ENCODE peak calls at places on chromosomes 16 and 17, in four cellular contexts. Y is K562, T is GM12878, S is HepG2. C is an unnamed sample.

GRCh38 chr16:57759541-57760356 is 24.2 kb downstream of the KATNB1 start:
- DNase-seq in S (no peak), T (no peak), Y (no peak), C (no peak)

GRCh38 chr16:89314357-89314756 is 96.9 kb downstream of the ZNF778 start:
- DNase-seq in T (no peak), Y (no peak), S (no peak), C (no peak)

GRCh38 chr16:19346335-19346922 is 60.9 kb downstream of the CLEC19A start:
- DNase-seq in T (no peak), S (no peak), Y (no peak), C (no peak)

GRCh38 chr17:1996243-1997145 is 28.6 kb downstream of the RTN4RL1 start:
- DNase-seq in S (no peak), Y (no peak), T (no peak), C (no peak)

GRCh38 chr16:23504076-23504452 is 6.2 kb downstream of the GGA2 start:
- DNase-seq in T (no peak), S (no peak), Y (no peak), C (no peak)

GRCh38 chr17:81510798-81511549 is 1.6 kb downstream of the ACTG1 start:
- DNase-seq in T (no peak), S (no peak), Y (no peak), C (no peak)

GRCh38 chr17:36856921-36857381 is 80.3 kb upstream of the LHX1 start:
- DNase-seq in T (no peak), S (no peak), Y (no peak), C (no peak)

GRCh38 chr17:55273579-55274370 is 9.0 kb downstream of the HLF start:
- DNase-seq in S (no peak), Y (no peak), T (no peak), C (no peak)

GRCh38 chr16:57892041-57892440 is 78.9 kb downstream of the CNGB1 start:
- DNase-seq in S (peak), T (no peak), Y (no peak), C (no peak)

GRCh38 chr16:68399456-68399855 is 48.9 kb downstream of the SMPD3 start:
- DNase-seq in T (no peak), Y (peak), S (no peak), C (no peak)

GRCh38 chr16:66250686-66251405 is 115.6 kb upstream of the CDH5 start:
- DNase-seq in Y (no peak), S (no peak), T (no peak), C (no peak)

GRCh38 chr16:89297870-89298545 is 80.5 kb downstream of the ZNF778 start:
- DNase-seq in T (no peak), Y (no peak), S (no peak), C (no peak)

GRCh38 chr16:50631249-50631984 is 49.7 kb downstream of the SNX20 start:
- DNase-seq in T (no peak), Y (no peak), S (no peak), C (no peak)

GRCh38 chr16:85676466-85676865 is 12.3 kb downstream of the GINS2 start:
- DNase-seq in Y (no peak), T (no peak), S (no peak), C (no peak)

GRCh38 chr16:22373662-22374310 is 633 bp downstream of the CDR2 start:
- DNase-seq in S (no peak), Y (peak), T (no peak), C (peak)

GRCh38 chr16:87789437-87790277 is 23.9 kb upstream of the KLHDC4 start:
- DNase-seq in S (peak), Y (no peak), T (no peak), C (no peak)

GRCh38 chr17:79231766-79232287 is 157.2 kb downstream of the ENGASE start:
- DNase-seq in T (no peak), S (no peak), Y (no peak), C (no peak)

GRCh38 chr17:64213995-64214507 is 49.0 kb downstream of the TEX2 start:
- DNase-seq in Y (peak), T (no peak), S (no peak), C (peak)

GRCh38 chr17:992933-993332 is 4.0 kb upstream of the TIMM22 start:
- DNase-seq in S (no peak), T (no peak), Y (no peak), C (no peak)

GRCh38 chr17:31627960-31628359 is 231.1 kb downstream of the COPRS start:
- DNase-seq in T (no peak), Y (no peak), S (no peak), C (no peak)

GRCh38 chr16:85483424-85483823 is 129.7 kb upstream of the GSE1 start:
- DNase-seq in T (no peak), S (no peak), Y (no peak), C (no peak)

GRCh38 chr16:71426069-71426879 is 15.6 kb downstream of the TLE7 start:
- DNase-seq in T (peak), Y (peak), S (peak), C (peak)

GRCh38 chr17:44757918-44758413 is 822 bp upstream of the ADAM11 start:
- DNase-seq in T (no peak), S (no peak), Y (no peak), C (no peak)

GRCh38 chr16:57304169-57305061 is 19.9 kb upstream of the PLLP start:
- DNase-seq in T (peak), S (peak), Y (no peak), C (no peak)

GRCh38 chr17:30323262-30323894 is 10.5 kb downstream of the TMIGD1 start:
- DNase-seq in S (no peak), T (no peak), Y (no peak), C (no peak)
- TF ChIP-seq FOXK2 in S (no peak), T (no peak), Y (no peak), C (no peak)

GRCh38 chr17:51617876-51618455 is 357.6 kb downstream of the UTP18 start:
- DNase-seq in Y (no peak), S (no peak), T (no peak), C (no peak)
- TF ChIP-seq FOXK2 in Y (no peak), S (no peak), T (no peak), C (no peak)

DNA sequence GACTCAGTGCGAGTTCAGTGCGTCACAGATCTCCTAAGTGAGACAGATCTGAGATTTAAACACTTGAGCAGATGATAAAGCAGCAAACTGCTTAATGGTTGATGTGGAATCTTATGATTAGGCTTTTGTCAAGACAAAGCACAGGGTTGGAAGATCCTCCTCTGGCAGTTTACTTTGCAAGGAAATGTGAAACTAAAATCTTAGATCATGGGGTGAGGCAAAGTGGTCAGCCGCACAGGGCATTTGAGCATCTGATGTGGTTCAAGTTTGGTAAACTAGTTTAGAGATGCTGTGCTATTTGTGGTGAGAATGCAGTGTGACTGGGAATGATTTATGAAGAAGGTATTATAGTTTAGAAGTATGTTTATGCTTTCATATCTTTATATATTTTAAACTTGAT is 138.0 kb downstream of the TRIM37 start:
- DNase-seq in S (no peak), Y (no peak), T (no peak), C (no peak)
- TF ChIP-seq FOXK2 in S (no peak), Y (no peak), T (no peak), C (no peak)

GRCh38 chr16:54651440-54651839 is 279.2 kb upstream of the IRX5 start:
- DNase-seq in Y (no peak), T (no peak), S (no peak), C (no peak)

GRCh38 chr16:54654429-54654828 is 276.2 kb upstream of the IRX5 start:
- DNase-seq in Y (no peak), T (no peak), S (no peak), C (peak)

GRCh38 chr16:54649846-54650245 is 280.8 kb upstream of the IRX5 start:
- DNase-seq in Y (no peak), T (no peak), S (no peak), C (no peak)

GRCh38 chr16:54655171-54655590 is 275.5 kb upstream of the IRX5 start:
- DNase-seq in S (no peak), T (no peak), Y (no peak), C (peak)

DNA sequence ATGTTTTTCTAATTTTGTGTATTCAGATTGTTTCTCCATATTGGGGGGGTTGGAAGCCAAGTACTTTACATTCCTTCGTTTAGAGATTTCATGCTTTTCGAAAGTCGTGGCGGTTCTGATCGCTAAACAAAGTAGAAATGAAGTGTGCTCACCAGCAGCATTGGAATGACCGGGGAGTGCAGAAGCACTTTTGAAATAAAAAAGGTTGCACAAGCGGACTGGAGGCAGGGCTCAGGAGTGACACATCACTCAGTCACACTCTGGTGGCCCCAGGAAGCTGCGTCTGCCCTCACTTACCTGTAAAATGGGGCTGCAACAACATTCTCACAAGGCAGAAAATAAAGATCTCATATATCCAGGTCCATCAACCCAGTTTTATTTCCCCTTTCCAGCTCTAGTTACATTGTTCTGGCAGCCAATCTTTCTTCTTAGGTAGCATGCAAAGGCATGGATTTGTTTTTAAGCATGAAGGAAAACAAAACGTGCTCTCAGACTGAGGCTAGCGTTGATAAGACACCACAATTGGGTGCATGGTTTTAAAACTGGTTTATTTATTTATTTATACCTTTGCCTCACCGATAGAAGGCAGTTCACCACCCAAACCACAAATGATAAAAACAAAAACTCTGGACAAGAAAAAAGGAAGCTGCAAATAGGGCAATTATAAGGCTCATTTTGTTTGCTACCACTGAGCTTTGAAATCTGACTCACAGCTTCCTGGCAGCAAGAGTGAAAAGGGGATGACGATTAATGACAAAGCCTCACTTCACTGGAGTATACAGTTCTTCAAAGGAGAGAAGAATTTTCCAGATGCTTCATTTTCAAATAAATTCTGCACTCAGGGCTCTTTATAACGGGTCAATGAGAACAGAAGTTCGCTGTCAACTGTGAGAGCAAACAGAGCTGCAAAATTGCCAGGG is 278.6 kb upstream of the IRX5 start:
- DNase-seq in S (no peak), T (no peak), Y (no peak), C (no peak)
- TF ChIP-seq FOXK2 in S (no peak), T (no peak), Y (no peak), C (no peak)

DNA sequence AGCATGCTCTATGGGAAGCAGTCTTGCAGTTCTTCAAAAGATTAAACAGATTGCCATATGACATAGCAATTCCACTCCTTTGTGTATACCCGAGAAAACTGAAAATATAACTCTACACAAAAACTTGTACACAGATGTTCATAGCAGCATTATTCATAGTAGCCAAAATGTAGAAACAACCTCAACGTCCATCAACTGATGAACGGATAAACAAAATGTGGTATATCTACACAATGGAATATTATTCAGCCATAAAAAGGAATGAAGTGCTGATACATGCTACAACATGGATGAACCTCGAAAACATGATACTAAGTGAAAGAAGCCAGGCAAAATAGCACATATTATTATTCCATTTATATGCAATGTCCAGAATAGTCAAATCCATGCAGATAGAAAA is 221.2 kb upstream of the PSMD7 start:
- DNase-seq in S (no peak), T (no peak), Y (no peak), C (no peak)
- TF ChIP-seq FOXK2 in S (no peak), T (no peak), Y (no peak), C (no peak)

DNA sequence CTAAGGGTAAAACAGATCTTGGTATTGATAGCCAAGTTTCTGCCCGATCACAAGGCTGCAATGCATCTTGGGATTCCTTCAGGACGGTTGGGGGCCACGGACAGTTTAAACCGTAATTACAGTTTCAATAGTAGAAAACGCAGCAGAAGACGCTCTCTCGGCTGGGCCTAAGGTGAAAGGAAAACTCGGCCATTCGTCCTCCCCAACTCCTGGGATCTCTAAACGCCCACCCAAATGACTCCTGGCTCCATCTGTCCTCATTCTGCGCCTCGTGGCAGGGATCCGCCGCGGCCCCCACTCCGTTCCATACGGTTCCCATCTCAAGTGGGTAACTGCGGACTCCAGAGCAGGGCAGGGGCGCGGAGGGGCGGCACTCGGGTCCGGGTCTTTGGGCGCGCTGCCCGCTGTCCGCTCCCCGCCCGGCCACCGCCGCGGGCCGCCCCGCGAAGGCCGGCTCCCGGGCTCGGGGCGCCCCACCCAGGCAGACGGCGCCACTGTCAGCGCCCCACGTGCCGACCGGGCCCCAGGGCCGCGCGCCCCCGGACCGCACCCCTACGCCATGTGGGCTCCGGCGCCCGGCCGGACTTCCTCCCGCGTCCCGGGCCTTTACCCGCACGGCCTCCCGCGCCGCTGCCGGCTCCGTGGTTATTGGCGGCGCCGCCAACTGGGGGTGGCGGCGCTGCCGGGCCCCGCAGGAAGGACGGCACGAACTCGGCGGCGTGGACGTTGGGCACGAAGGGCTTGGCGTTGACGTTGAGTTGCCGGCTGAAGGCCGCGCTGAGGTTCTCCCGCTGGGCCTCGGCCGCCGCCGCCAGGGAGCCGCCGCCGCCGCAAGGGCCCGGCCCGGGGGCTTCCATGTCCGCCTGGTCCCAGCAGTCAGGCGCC is 755 bp downstream of the GSPT1 start:
- DNase-seq in S (no peak), T (no peak), Y (peak), C (peak)
- TF ChIP-seq FOXK2 in S (no peak), T (no peak), Y (no peak), C (no peak)

C was measured in HEK293T.